ENCODE peak calls at places on chromosomes 5 and 9, in nine cellular contexts. B is activated CD4-positive, CD25-positive, alpha-beta regulatory T cell treated with anti-CD3 and anti-CD28 coated beads, Interleukin-2, amount 50 U/mL, for 72 hours; W is endodermal cell; C is AG08395; G is naive thymus-derived CD8-positive, alpha-beta T cell; H is amniotic stem cell; O is astrocyte of the spinal cord; F is fibroblast of lung; L is tibial artery. S is an unnamed sample.

GRCh38 chr5:167633931-167634341 is 657.5 kb upstream of the WWC1 start:
- DNase-seq in B (no peak), H (peak; percentile 68), C (peak; percentile 80), O (peak; percentile 97), G (no peak), L (no peak), W (no peak), F (peak; percentile 81), S (no peak)

GRCh38 chr9:128556276-128556675 is 3.9 kb downstream of the SPTAN1 start:
- DNase-seq in B (no peak), F (no peak), G (no peak), H (no peak), W (no peak), C (no peak), L (no peak), O (no peak), S (no peak)

GRCh38 chr5:2867373-2867933 is 116.0 kb upstream of the IRX2 start:
- DNase-seq in G (no peak), F (no peak), O (no peak), L (no peak), W (no peak), C (no peak), H (no peak), B (no peak), S (no peak)

GRCh38 chr5:110751902-110752762 is 13.3 kb downstream of the SLC25A46 start:
- DNase-seq in G (no peak), O (peak; percentile 57), H (no peak), L (no peak), C (no peak), W (no peak), B (no peak), F (peak; percentile 49), S (no peak)

GRCh38 chr9:37984672-37985611 is 81.0 kb upstream of the SLC25A51 start:
- DNase-seq in L (no peak), C (peak; percentile 91), W (no peak), H (peak; percentile 30), O (peak; percentile 69), G (no peak), B (no peak), F (peak; percentile 42), S (no peak)

GRCh38 chr9:17135578-17135904 is 701 bp downstream of the CNTLN start:
- DNase-seq in C (no peak), F (no peak), O (no peak), G (no peak), W (no peak), L (no peak), B (no peak), H (no peak), S (peak; percentile 40)

GRCh38 chr9:9563817-9564216 is 1049.0 kb downstream of the PTPRD start:
- DNase-seq in G (no peak), O (no peak), L (no peak), B (no peak), C (no peak), W (no peak), F (no peak), H (no peak), S (no peak)

GRCh38 chr9:124480621-124480981 is 26.6 kb downstream of the NR5A1 start:
- DNase-seq in O (peak; percentile 6), F (peak; percentile 13), G (no peak), C (peak; percentile 37), W (peak; percentile 91), H (no peak), B (no peak), L (no peak), S (no peak)

GRCh38 chr5:40999966-41000365 is 71.2 kb downstream of the MROH2B start:
- DNase-seq in B (no peak), O (no peak), G (no peak), H (no peak), F (no peak), C (no peak), L (no peak), W (no peak), S (no peak)

GRCh38 chr9:131995382-131995781 is 84.3 kb downstream of the MED27 start:
- DNase-seq in O (no peak), W (no peak), B (no peak), G (no peak), C (peak; percentile 42), L (no peak), F (peak; percentile 32), H (no peak), S (no peak)

GRCh38 chr9:2635922-2636321 is 14.3 kb downstream of the VLDLR start:
- DNase-seq in F (no peak), L (no peak), H (no peak), O (no peak), B (no peak), G (no peak), W (no peak), C (no peak), S (no peak)

S was measured in anterior cingulate cortex.